ENCODE peak calls at places on chromosomes 11 and 22, in four cellular contexts. B is pancreas; W is CD8-positive, alpha-beta memory T cell; H is Kasumi-1. J is an unnamed sample.

GRCh38 chr11:70901951-70902521 is 350.3 kb downstream of the SHANK2 start:
- DNase-seq in B (no peak), W (no peak), H (no peak), J (no peak)

GRCh38 chr22:36942561-36942960 is 29.1 kb downstream of the CSF2RB start:
- DNase-seq in B (no peak), W (no peak), H (no peak), J (no peak)

GRCh38 chr11:114259124-114259526 is 37.1 kb upstream of the NNMT start:
- DNase-seq in B (no peak), W (no peak), H (no peak), J (no peak)

GRCh38 chr11:65013692-65014145 is 241 bp upstream of the ARL2 start:
- DNase-seq in B (peak; percentile 90), W (peak; percentile 90), H (peak; percentile 81), J (peak; percentile 83)

GRCh38 chr11:8289426-8290047 is 25.9 kb upstream of the LMO1 start:
- DNase-seq in B (no peak), W (no peak), H (no peak), J (no peak)

GRCh38 chr11:8206251-8207079 is 37.6 kb upstream of the RIC3 start:
- DNase-seq in B (peak; percentile 42), W (no peak), H (peak; percentile 83), J (no peak)

GRCh38 chr11:92272651-92273050 is 48.0 kb downstream of the FAT3 start:
- DNase-seq in B (no peak), W (no peak), H (no peak), J (no peak)

GRCh38 chr22:27022741-27023373 is 365.5 kb downstream of the MIAT start:
- DNase-seq in B (no peak), W (no peak), H (no peak), J (no peak)

GRCh38 chr11:34585870-34586654 is 34.8 kb upstream of the EHF start:
- DNase-seq in B (no peak), W (no peak), H (peak; percentile 85), J (no peak)

GRCh38 chr22:39384750-39385480 is 14.7 kb upstream of the TAB1 start:
- DNase-seq in B (no peak), W (no peak), H (peak; percentile 17), J (no peak)

GRCh38 chr11:60985991-60986915 is 14.8 kb downstream of the CD6 start:
- DNase-seq in B (peak; percentile 63), W (peak; percentile 97), H (no peak), J (peak; percentile 82)

GRCh38 chr11:84261707-84262106 is 975.5 kb upstream of the CCDC90B start:
- DNase-seq in B (no peak), W (no peak), H (no peak), J (no peak)

GRCh38 chr11:69553416-69554357 is 72.2 kb downstream of the LINC01488 start:
- DNase-seq in B (no peak), W (peak; percentile 40), H (no peak), J (no peak)

GRCh38 chr11:94602430-94603372 is 35.5 kb downstream of the PIWIL4 start:
- DNase-seq in B (peak; percentile 59), W (no peak), H (peak; percentile 94), J (peak; percentile 18)

GRCh38 chr11:20647976-20648565 is 21.3 kb upstream of the NELL1 start:
- DNase-seq in B (no peak), W (no peak), H (peak; percentile 50), J (no peak)

GRCh38 chr11:47408598-47409439 is 429 bp downstream of the SLC39A13 start:
- DNase-seq in B (peak; percentile 68), W (peak; percentile 45), H (no peak), J (no peak)

GRCh38 chr11:94147433-94147845 is 18.8 kb downstream of the PANX1 start:
- DNase-seq in B (no peak), W (no peak), H (no peak), J (no peak)

J was measured in activated T-helper 2 cell treated with anti-CD3 and anti-CD28 coated beads, Interferon-gamma antibody, Interleukin-2, Interleukin-4, amounts not matched to agents 10 μg/mL and 5 μg/mL and 100 μg/mL, durations not matched to agents 14 hours and 24 hours and 36 hours.